ENCODE peak calls at places on chromosomes 7 and 10, in nine cellular contexts. L, W, P, S, D, Y, B, M and R are unnamed samples.

GRCh38 chr10:71765907-71766716 is 7.2 kb downstream of the VSIR start:
- DNase-seq in L (no peak), W (no peak), P (peak), S (no peak), D (no peak), Y (no peak), B (no peak), M (no peak), R (no peak)

GRCh38 chr10:31314256-31315183 is 4.5 kb upstream of the ZEB1 start:
- DNase-seq in L (no peak), W (no peak), P (no peak), S (no peak), D (no peak), Y (no peak), B (no peak), M (no peak), R (no peak)

GRCh38 chr10:95273393-95274312 is 17.1 kb downstream of the PDLIM1 start:
- DNase-seq in L (peak), W (peak), P (no peak), S (no peak), D (peak), Y (peak), B (peak), M (no peak), R (no peak)

GRCh38 chr7:124033093-124033806 is 383 bp upstream of the TMEM229A start:
- DNase-seq in L (peak), W (peak), P (no peak), S (peak), D (peak), Y (no peak), B (peak), M (no peak), R (no peak)

GRCh38 chr7:4794591-4795350 is 19.3 kb downstream of the AP5Z1 start:
- DNase-seq in L (no peak), W (no peak), P (no peak), S (no peak), D (no peak), Y (peak), B (no peak), M (no peak), R (no peak)

GRCh38 chr7:137606061-137606674 is 240.6 kb downstream of the DGKI start:
- DNase-seq in L (peak), W (peak), P (no peak), S (no peak), D (peak), Y (peak), B (peak), M (no peak), R (no peak)

GRCh38 chr7:48084727-48085432 is 4.2 kb upstream of the UPP1 start:
- DNase-seq in L (peak), W (peak), P (peak), S (no peak), D (peak), Y (peak), B (peak), M (peak), R (peak)

GRCh38 chr7:135414850-135415439 is 95.0 kb downstream of the CNOT4 start:
- DNase-seq in L (peak), W (peak), P (no peak), S (no peak), D (peak), Y (peak), B (peak), M (peak), R (no peak)

GRCh38 chr10:31947144-31947926 is 18.7 kb upstream of the ARHGAP12 start:
- DNase-seq in L (peak), W (peak), P (no peak), S (no peak), D (peak), Y (peak), B (peak), M (no peak), R (no peak)

GRCh38 chr10:71383972-71384687 is 12.6 kb upstream of the CDH23 start:
- DNase-seq in L (peak), W (peak), P (peak), S (peak), D (peak), Y (peak), B (peak), M (peak), R (peak)

GRCh38 chr10:119516381-119517234 is 25.9 kb downstream of the RGS10 start:
- DNase-seq in L (no peak), W (no peak), P (peak), S (peak), D (peak), Y (no peak), B (no peak), M (peak), R (peak)

GRCh38 chr10:70337201-70337651 is 45.2 kb downstream of the LRRC20 start:
- DNase-seq in L (peak), W (no peak), P (peak), S (no peak), D (no peak), Y (peak), B (no peak), M (no peak), R (no peak)

GRCh38 chr7:30412810-30413504 is 65.6 kb downstream of the NOD1 start:
- DNase-seq in L (peak), W (peak), P (no peak), S (no peak), D (peak), Y (peak), B (peak), M (peak), R (no peak)

GRCh38 chr10:132448248-132448731 is 51.3 kb downstream of the PWWP2B start:
- DNase-seq in L (peak), W (peak), P (peak), S (peak), D (peak), Y (peak), B (peak), M (peak), R (no peak)

GRCh38 chr10:52308251-52309031 is 5.6 kb upstream of the DKK1 start:
- DNase-seq in L (peak), W (peak), P (peak), S (peak), D (peak), Y (peak), B (peak), M (peak), R (peak)

GRCh38 chr7:12291870-12292269 is 80.8 kb downstream of the TMEM106B start:
- DNase-seq in L (no peak), W (no peak), P (no peak), S (no peak), D (no peak), Y (no peak), B (no peak), M (no peak), R (no peak)

GRCh38 chr10:24874133-24874532 is 78.3 kb downstream of the PRTFDC1 start:
- DNase-seq in L (no peak), W (no peak), P (no peak), S (no peak), D (no peak), Y (no peak), B (no peak), M (no peak), R (no peak)

GRCh38 chr10:86868353-86868752 is 89.1 kb downstream of the MMRN2 start:
- DNase-seq in L (peak), W (peak), P (no peak), S (no peak), D (peak), Y (no peak), B (peak), M (no peak), R (no peak)

GRCh38 chr7:19964198-19964597 is 190.8 kb upstream of the TMEM196 start:
- DNase-seq in L (peak), W (peak), P (no peak), S (no peak), D (peak), Y (peak), B (no peak), M (no peak), R (no peak)

GRCh38 chr10:33291053-33291592 is 43.3 kb downstream of the NRP1 start:
- DNase-seq in L (peak), W (peak), P (no peak), S (no peak), D (peak), Y (peak), B (no peak), M (no peak), R (no peak)

GRCh38 chr7:88218836-88219605 is 817 bp downstream of the SRI start:
- DNase-seq in L (peak), W (peak), P (peak), S (peak), D (peak), Y (peak), B (peak), M (peak), R (peak)

GRCh38 chr10:26481914-26482550 is 43.9 kb downstream of the APBB1IP start:
- DNase-seq in L (no peak), W (no peak), P (no peak), S (no peak), D (no peak), Y (no peak), B (no peak), M (peak), R (no peak)

GRCh38 chr7:2037805-2038635 is 194.7 kb downstream of the MAD1L1 start:
- DNase-seq in L (peak), W (peak), P (peak), S (peak), D (peak), Y (peak), B (no peak), M (peak), R (no peak)

GRCh38 chr7:128381161-128381821 is 19.8 kb upstream of the PRRT4 start:
- DNase-seq in L (no peak), W (peak), P (no peak), S (peak), D (no peak), Y (no peak), B (no peak), M (peak), R (no peak)

GRCh38 chr7:115630049-115630448 is 400.5 kb downstream of the TFEC start:
- DNase-seq in L (no peak), W (no peak), P (no peak), S (no peak), D (no peak), Y (no peak), B (no peak), M (no peak), R (no peak)

GRCh38 chr10:52523696-52524095 is 209.6 kb downstream of the DKK1 start:
- DNase-seq in L (peak), W (no peak), P (no peak), S (no peak), D (no peak), Y (no peak), B (no peak), M (no peak), R (no peak)

DNA sequence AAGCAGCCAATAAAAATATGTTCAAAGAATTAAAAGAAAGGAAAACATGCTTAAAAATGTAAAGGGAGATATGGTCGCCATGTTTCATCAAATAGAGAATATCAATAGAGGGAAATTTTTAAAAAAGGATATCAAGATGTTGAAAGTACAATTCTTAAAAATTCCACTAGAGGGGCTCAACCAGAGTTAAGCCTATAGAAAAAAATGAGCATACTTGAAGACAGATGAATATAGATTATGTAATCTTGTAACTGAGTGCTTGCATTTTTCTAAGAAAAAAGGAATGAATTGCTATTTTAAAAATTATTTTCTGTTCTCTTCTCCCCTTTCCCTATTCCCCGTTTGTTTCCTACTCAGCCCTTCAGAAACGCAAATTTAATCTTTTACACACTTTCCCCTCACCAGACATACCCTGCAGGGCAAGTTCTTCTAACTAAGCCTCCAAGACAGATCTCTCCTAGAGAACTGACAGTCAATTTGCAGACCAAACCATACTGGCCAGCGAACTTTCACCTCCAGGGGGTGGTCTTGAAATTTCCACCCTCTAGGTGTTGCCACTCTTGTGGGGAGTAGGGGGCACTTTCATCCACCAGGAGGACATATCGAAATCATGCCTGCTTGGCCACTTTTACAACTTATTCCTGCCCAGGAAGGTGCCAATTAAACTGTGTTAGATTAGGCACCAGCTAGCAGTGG is 67.7 kb downstream of the NSUN6 start:
- DNase-seq in L (peak), W (peak), P (no peak), S (no peak), D (peak), Y (no peak), B (no peak), M (no peak), R (no peak)
- TF ChIP-seq CTCF in L (no peak), W (peak), P (no peak), S (no peak), D (peak), Y (no peak), B (peak), M (no peak), R (no peak)

DNA sequence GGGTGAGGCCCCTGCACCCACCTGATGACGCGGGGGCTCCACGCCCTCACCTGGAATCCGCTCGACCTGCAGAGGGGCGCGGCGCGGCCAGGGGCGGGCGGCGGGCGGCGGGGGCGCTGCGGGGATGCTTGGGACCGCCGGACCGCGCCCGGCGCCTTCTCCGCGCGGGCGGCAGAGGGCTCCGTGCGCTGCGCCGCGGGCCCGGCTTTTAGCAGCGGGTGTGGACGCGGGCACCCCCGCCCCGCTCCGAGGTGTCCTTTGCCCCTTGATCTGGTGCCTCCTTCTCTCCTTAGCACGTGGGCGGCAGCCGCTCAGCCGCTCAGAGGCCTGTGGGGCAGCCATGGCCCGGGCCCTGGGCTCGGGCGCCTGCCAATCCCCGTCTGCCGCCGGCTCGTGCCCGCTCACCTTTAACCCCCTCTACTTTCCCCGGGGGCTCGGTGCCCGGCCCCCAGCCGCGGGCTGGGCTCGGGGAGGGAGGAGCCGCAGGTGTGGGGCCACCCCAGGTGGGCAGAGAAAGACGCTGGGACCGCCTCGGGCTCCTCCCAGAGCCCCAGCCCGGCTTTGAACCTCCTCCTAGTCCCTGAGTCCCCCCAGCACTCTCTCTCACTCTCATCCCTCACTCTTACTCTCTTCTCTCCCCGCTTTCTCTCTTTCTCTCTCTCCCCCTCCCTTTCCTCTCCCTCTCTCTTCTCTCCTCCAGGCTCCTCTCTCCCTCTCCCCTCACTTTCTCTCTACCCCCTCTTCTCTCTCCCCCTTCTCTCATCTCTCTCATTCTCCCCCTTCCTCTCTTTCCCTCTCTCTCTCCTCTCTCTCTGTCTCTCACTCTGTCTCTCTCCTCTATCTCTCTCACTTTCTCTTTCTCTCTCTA is 19.7 kb upstream of the VPS37D start:
- DNase-seq in L (no peak), W (no peak), P (peak), S (no peak), D (no peak), Y (no peak), B (peak), M (peak), R (no peak)
- TF ChIP-seq CTCF in L (no peak), W (peak), P (no peak), S (no peak), D (no peak), Y (no peak), B (peak), M (no peak), R (no peak)

DNA sequence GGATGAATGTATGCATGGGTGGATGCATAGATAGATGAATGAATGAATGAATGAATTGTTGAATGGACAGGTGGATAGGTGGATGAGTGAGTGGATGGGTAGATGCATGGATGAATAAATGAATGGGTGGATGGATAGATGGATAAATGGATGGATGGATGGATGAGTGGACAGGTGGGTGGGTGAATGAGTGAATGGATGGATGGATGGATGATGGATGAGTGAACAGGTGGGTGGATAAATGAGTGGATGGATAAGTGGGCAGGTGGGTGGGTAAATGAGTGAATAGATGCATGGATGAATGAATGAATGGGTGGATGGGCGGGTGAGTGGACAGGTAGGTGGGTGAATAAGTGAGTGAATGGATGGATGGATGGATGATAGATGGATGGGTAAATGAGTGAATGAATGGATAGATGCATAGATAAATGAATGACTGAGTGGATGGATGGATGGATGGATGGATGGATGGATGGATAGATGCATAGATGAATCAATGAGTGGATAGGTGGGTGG is 72.6 kb downstream of the MYL10 start:
- DNase-seq in L (no peak), W (no peak), P (no peak), S (no peak), D (no peak), Y (no peak), B (no peak), M (no peak), R (no peak)
- TF ChIP-seq CTCF in L (no peak), W (no peak), P (no peak), S (no peak), D (no peak), Y (no peak), B (no peak), M (no peak), R (no peak)

GRCh38 chr7:151351027-151351426 is 9.4 kb downstream of the NUB1 start:
- DNase-seq in L (no peak), W (no peak), P (peak), S (no peak), D (no peak), Y (no peak), B (no peak), M (peak), R (peak)
- TF ChIP-seq CTCF in L (no peak), W (no peak), P (no peak), S (peak), D (no peak), Y (no peak), B (no peak), M (no peak), R (no peak)